ENCODE peak calls at places on chromosomes 13 and 19, in six cellular contexts. One of them, this sample, is unnamed.

GRCh38 chr13:56903710-56904109 is 237.0 kb upstream of the PRR20A start:
- DNase-seq in GM12878: no peak
- DNase-seq in K562: no peak
- DNase-seq in H1: no peak
- DNase-seq in HepG2: no peak
- DNase-seq in IMR-90: no peak
- DNase-seq in this sample: no peak

GRCh38 chr19:54309811-54310210 is 3.2 kb downstream of the LILRA5 start:
- DNase-seq in IMR-90: no peak
- DNase-seq in HepG2: no peak
- DNase-seq in GM12878: no peak
- DNase-seq in H1: no peak
- DNase-seq in K562: no peak
- DNase-seq in this sample: no peak

GRCh38 chr19:2729943-2730818 is 9.0 kb upstream of the DIRAS1 start:
- DNase-seq in H1: no peak
- DNase-seq in IMR-90: no peak
- DNase-seq in GM12878: no peak
- DNase-seq in HepG2: no peak
- DNase-seq in K562: no peak
- DNase-seq in this sample: peak

GRCh38 chr13:61010358-61010757 is 405.3 kb downstream of the PCDH20 start:
- DNase-seq in IMR-90: no peak
- DNase-seq in K562: no peak
- DNase-seq in H1: no peak
- DNase-seq in GM12878: no peak
- DNase-seq in HepG2: no peak
- DNase-seq in this sample: no peak

GRCh38 chr19:3573858-3574637 is 1.3 kb downstream of the HMG20B start:
- DNase-seq in HepG2: peak
- DNase-seq in IMR-90: peak
- DNase-seq in K562: peak
- DNase-seq in GM12878: peak
- DNase-seq in H1: peak
- DNase-seq in this sample: peak

GRCh38 chr19:48752511-48753365 is at the start of gene FUT1:
- DNase-seq in GM12878: no peak
- DNase-seq in K562: peak
- DNase-seq in H1: peak
- DNase-seq in IMR-90: no peak
- DNase-seq in HepG2: no peak
- DNase-seq in this sample: peak

GRCh38 chr19:46328079-46328478 is 18.8 kb upstream of the PPP5C start:
- DNase-seq in GM12878: no peak
- DNase-seq in HepG2: no peak
- DNase-seq in H1: no peak
- DNase-seq in IMR-90: no peak
- DNase-seq in K562: no peak
- DNase-seq in this sample: no peak

GRCh38 chr19:23983406-23983805 is 68.7 kb downstream of the ZNF726 start:
- DNase-seq in IMR-90: no peak
- DNase-seq in H1: no peak
- DNase-seq in GM12878: no peak
- DNase-seq in K562: no peak
- DNase-seq in HepG2: no peak
- DNase-seq in this sample: no peak

GRCh38 chr19:29812881-29813275 is 1.1 kb downstream of the CCNE1 start:
- DNase-seq in HepG2: no peak
- DNase-seq in IMR-90: no peak
- DNase-seq in K562: no peak
- DNase-seq in H1: no peak
- DNase-seq in GM12878: no peak
- DNase-seq in this sample: no peak

GRCh38 chr19:18428173-18428836 is 9.1 kb downstream of the SSBP4 start:
- DNase-seq in GM12878: no peak
- DNase-seq in HepG2: no peak
- DNase-seq in K562: no peak
- DNase-seq in H1: no peak
- DNase-seq in IMR-90: no peak
- DNase-seq in this sample: no peak

GRCh38 chr19:21463449-21464105 is 41.8 kb upstream of the ZNF429 start:
- DNase-seq in K562: peak
- DNase-seq in GM12878: no peak
- DNase-seq in HepG2: no peak
- DNase-seq in IMR-90: no peak
- DNase-seq in H1: peak
- DNase-seq in this sample: peak

GRCh38 chr13:110875243-110875642 is 39.6 kb downstream of the ANKRD10 start:
- DNase-seq in IMR-90: no peak
- DNase-seq in GM12878: no peak
- DNase-seq in HepG2: no peak
- DNase-seq in H1: no peak
- DNase-seq in K562: peak
- DNase-seq in this sample: no peak

GRCh38 chr19:57888494-57889231 is at the start of gene ZNF814:
- DNase-seq in HepG2: no peak
- DNase-seq in IMR-90: peak
- DNase-seq in GM12878: peak
- DNase-seq in K562: peak
- DNase-seq in H1: peak
- DNase-seq in this sample: peak

GRCh38 chr13:92553470-92554114 is 673.0 kb upstream of the GPC6 start:
- DNase-seq in K562: no peak
- DNase-seq in H1: no peak
- DNase-seq in GM12878: no peak
- DNase-seq in HepG2: no peak
- DNase-seq in IMR-90: no peak
- DNase-seq in this sample: no peak

DNA sequence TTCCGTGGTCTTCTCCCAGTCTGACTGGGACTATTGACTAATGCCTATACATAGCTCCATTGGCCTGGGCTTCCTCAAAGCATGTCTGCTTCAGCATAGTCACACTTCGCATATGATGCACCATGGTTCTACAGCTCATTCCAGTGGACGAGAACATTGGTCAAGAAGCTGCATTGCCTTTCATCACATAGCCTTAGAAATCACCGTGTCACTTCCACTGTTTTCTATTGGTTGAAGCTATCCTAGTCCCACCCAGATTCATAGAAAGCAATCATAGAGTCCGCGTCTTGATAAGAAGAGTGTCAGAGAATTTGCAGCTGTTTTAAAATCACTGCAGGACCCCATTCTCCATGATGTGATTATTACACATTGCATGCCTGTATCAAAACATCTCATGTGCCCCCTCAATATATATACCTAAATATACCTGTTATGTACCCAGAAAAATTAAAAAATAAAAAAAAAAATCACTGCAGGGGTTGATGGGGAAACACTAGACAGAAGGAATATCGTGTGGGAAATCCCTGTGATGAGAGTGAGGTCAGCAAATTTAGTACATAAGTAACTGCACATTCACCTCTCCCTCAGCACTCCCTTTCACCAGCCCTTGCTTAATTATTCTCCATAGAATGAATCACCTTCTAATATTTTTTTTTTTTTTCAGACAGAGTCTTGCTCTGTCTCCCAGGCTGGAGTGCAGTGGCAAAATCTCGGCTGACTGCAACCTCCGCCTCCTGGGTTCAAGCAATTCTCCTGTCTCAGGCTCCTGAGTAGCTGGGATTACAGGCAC is 2.1 kb upstream of the ARHGAP33 start:
- DNase-seq in IMR-90: peak
- DNase-seq in K562: no peak
- DNase-seq in HepG2: no peak
- DNase-seq in H1: no peak
- DNase-seq in GM12878: no peak
- DNase-seq in this sample: no peak
- TF ChIP-seq USF2 in IMR-90: no peak
- TF ChIP-seq USF2 in K562: no peak
- TF ChIP-seq USF2 in HepG2: no peak
- TF ChIP-seq USF2 in H1: no peak
- TF ChIP-seq USF2 in GM12878: no peak
- TF ChIP-seq USF2 in this sample: no peak

GRCh38 chr19:39207293-39207836 is 3.3 kb upstream of the SYCN start:
- DNase-seq in GM12878: no peak
- DNase-seq in H1: no peak
- DNase-seq in K562: no peak
- DNase-seq in IMR-90: no peak
- DNase-seq in HepG2: no peak
- DNase-seq in this sample: no peak
- H3K4me2 ChIP-seq in GM12878: no peak
- H3K4me2 ChIP-seq in H1: no peak
- H3K4me2 ChIP-seq in K562: no peak
- H3K4me2 ChIP-seq in IMR-90: no peak
- H3K4me2 ChIP-seq in HepG2: no peak
- H3K4me2 ChIP-seq in this sample: no peak

GRCh38 chr13:50592412-50593145 is 250.9 kb downstream of the DLEU7 start:
- DNase-seq in IMR-90: peak
- DNase-seq in H1: no peak
- DNase-seq in K562: no peak
- DNase-seq in HepG2: no peak
- DNase-seq in GM12878: no peak
- DNase-seq in this sample: no peak
- H2AFZ ChIP-seq in IMR-90: no peak
- H2AFZ ChIP-seq in H1: no peak
- H2AFZ ChIP-seq in K562: no peak
- H2AFZ ChIP-seq in HepG2: no peak
- H2AFZ ChIP-seq in GM12878: no peak
- H2AFZ ChIP-seq in this sample: no peak

GRCh38 chr13:86409466-86410241 is 610.4 kb upstream of the SLITRK6 start:
- DNase-seq in H1: no peak
- DNase-seq in GM12878: no peak
- DNase-seq in HepG2: no peak
- DNase-seq in K562: no peak
- DNase-seq in IMR-90: no peak
- DNase-seq in this sample: no peak
- TF ChIP-seq USF2 in H1: no peak
- TF ChIP-seq USF2 in GM12878: no peak
- TF ChIP-seq USF2 in HepG2: no peak
- TF ChIP-seq USF2 in K562: no peak
- TF ChIP-seq USF2 in IMR-90: no peak
- TF ChIP-seq USF2 in this sample: no peak

DNA sequence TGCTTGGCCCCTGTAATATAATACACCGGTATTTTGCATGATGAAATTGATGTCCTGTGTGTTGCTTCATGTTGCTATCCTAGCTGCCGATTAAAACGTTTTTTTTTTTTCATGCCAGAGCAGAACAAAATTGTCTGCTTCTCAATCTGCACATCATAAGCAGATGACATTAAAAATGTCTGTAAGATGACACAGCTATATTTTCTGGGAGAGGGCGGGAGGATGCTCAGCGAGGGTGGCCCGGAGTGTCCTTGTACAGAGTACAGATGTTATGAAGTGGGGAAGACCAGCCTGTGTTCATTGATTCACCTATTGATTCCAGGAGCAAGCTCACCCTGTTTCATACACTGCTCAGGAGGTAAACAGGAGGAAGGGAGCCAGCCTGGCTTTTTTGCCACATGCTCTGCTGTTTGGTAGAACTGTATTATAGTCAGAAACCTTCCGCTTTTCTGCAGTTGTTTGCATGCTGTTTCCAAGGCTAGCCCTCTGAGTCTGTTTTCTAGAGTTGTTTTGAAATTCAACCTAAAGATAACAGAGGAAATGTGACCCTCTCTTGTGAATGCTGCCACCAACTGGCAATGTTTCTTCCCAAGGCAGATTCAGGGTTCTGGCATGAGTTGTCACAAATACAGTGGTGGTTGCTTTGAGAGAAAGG is 4.7 kb upstream of the IRS2 start:
- DNase-seq in GM12878: no peak
- DNase-seq in K562: peak
- DNase-seq in H1: no peak
- DNase-seq in HepG2: peak
- DNase-seq in IMR-90: peak
- DNase-seq in this sample: peak
- H3K4me2 ChIP-seq in GM12878: no peak
- H3K4me2 ChIP-seq in K562: peak
- H3K4me2 ChIP-seq in H1: peak
- H3K4me2 ChIP-seq in HepG2: no peak
- H3K4me2 ChIP-seq in IMR-90: peak
- H3K4me2 ChIP-seq in this sample: peak

GRCh38 chr13:43876366-43876765 is 3.2 kb downstream of the CCDC122 start:
- DNase-seq in IMR-90: no peak
- DNase-seq in K562: no peak
- DNase-seq in H1: no peak
- DNase-seq in GM12878: no peak
- DNase-seq in HepG2: no peak
- DNase-seq in this sample: no peak

GRCh38 chr13:43878897-43879322 is 630 bp downstream of the CCDC122 start:
- DNase-seq in GM12878: peak
- DNase-seq in K562: no peak
- DNase-seq in HepG2: peak
- DNase-seq in H1: no peak
- DNase-seq in IMR-90: peak
- DNase-seq in this sample: no peak

GRCh38 chr13:43880451-43880850 is 747 bp downstream of the LACC1 start:
- DNase-seq in HepG2: no peak
- DNase-seq in K562: no peak
- DNase-seq in IMR-90: no peak
- DNase-seq in GM12878: no peak
- DNase-seq in H1: no peak
- DNase-seq in this sample: no peak

GRCh38 chr13:43879323-43880181 is at the start of the genes CCDC122 and LACC1:
- DNase-seq in HepG2: peak
- DNase-seq in H1: peak
- DNase-seq in K562: no peak
- DNase-seq in GM12878: no peak
- DNase-seq in IMR-90: peak
- DNase-seq in this sample: peak

DNA sequence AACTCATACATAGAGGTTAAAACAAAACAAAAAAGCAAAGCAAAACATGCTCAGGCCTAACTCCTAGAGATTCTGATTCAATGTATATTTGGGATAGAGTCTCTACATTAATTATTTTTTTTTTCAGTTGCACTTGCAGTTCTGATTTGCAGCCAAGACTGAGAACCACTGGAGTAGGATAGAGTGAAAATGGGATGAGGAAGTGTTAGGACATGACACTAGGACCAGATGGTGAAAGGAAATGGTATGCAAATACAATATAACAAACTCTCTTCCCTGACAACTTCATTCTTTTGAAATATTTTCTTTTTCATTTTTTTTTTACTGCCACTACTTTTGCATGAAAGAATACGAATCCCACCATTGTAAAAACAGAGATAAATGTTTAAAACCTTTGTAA is 1.8 kb downstream of the CCDC122 start:
- DNase-seq in GM12878: no peak
- DNase-seq in IMR-90: no peak
- DNase-seq in H1: no peak
- DNase-seq in HepG2: no peak
- DNase-seq in K562: no peak
- DNase-seq in this sample: no peak
- H2AFZ ChIP-seq in GM12878: no peak
- H2AFZ ChIP-seq in IMR-90: no peak
- H2AFZ ChIP-seq in H1: no peak
- H2AFZ ChIP-seq in HepG2: no peak
- H2AFZ ChIP-seq in K562: no peak
- H2AFZ ChIP-seq in this sample: no peak

DNA sequence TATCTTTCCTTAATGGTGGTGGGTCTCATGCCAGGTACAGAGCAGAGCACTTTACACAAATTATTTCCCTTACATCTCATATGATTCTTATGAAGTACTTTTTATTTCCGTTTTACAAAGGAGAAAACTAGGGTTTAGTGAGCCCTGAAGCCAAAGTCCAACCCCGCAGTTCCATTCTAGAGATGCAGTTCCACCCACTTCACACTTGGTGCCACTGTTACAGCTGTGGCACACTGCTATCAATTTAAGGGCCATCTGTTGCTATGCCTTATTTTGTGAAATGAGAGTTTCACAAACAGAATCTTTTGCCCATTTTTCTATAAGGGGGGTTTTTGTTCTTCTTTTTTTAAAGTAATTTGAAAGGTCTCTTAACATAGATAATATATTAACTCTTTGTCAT is 12.9 kb downstream of the MIPEP start:
- DNase-seq in HepG2: no peak
- DNase-seq in IMR-90: peak
- DNase-seq in K562: no peak
- DNase-seq in H1: no peak
- DNase-seq in GM12878: no peak
- DNase-seq in this sample: peak
- TF ChIP-seq USF2 in HepG2: no peak
- TF ChIP-seq USF2 in IMR-90: no peak
- TF ChIP-seq USF2 in K562: no peak
- TF ChIP-seq USF2 in H1: no peak
- TF ChIP-seq USF2 in GM12878: no peak
- TF ChIP-seq USF2 in this sample: no peak